ENCODE peak calls at places on chromosome 7, in ten cellular contexts. One of them, this sample, is unnamed.

GRCh38 chr7:82429408-82429807 is 14.2 kb downstream of the CACNA2D1 start:
- DNase-seq in stimulated activated CD4-positive, alpha-beta T cell treated with anti-CD3 and anti-CD28 coated beads, Interleukin-12 subunit alpha, Interleukin-12 subunit beta, amount 100 ng/mL, for 4 hours: no peak
- DNase-seq in neural crest cell: no peak
- DNase-seq in activated T-cell treated with anti-CD3 and anti-CD28 coated beads, Interleukin-2, amount 50 U/mL, for 72 hours: no peak
- DNase-seq in activated naive CD4-positive, alpha-beta T cell treated with Interleukin-2 at 50 U/mL for 16 hours: no peak
- DNase-seq in T-cell: no peak
- DNase-seq in NCI-H748 treated with DMSO at 0.1 percent for 48 hours: no peak
- DNase-seq in HuH-7: no peak
- DNase-seq in EH: no peak
- DNase-seq in DMS53: no peak
- DNase-seq in this sample: no peak

GRCh38 chr7:5586279-5586962 is 162.8 kb upstream of the TNRC18 start:
- DNase-seq in stimulated activated CD4-positive, alpha-beta T cell treated with anti-CD3 and anti-CD28 coated beads, Interleukin-12 subunit alpha, Interleukin-12 subunit beta, amount 100 ng/mL, for 4 hours: no peak
- DNase-seq in EH: no peak
- DNase-seq in NCI-H748 treated with DMSO at 0.1 percent for 48 hours: peak
- DNase-seq in T-cell: no peak
- DNase-seq in activated T-cell treated with anti-CD3 and anti-CD28 coated beads, Interleukin-2, amount 50 U/mL, for 72 hours: no peak
- DNase-seq in HuH-7: no peak
- DNase-seq in neural crest cell: no peak
- DNase-seq in DMS53: peak
- DNase-seq in activated naive CD4-positive, alpha-beta T cell treated with Interleukin-2 at 50 U/mL for 16 hours: no peak
- DNase-seq in this sample: no peak

GRCh38 chr7:80984619-80985018 is 65.8 kb upstream of the SEMA3C start:
- DNase-seq in activated T-cell treated with anti-CD3 and anti-CD28 coated beads, Interleukin-2, amount 50 U/mL, for 72 hours: no peak
- DNase-seq in neural crest cell: no peak
- DNase-seq in HuH-7: no peak
- DNase-seq in EH: no peak
- DNase-seq in NCI-H748 treated with DMSO at 0.1 percent for 48 hours: no peak
- DNase-seq in activated naive CD4-positive, alpha-beta T cell treated with Interleukin-2 at 50 U/mL for 16 hours: no peak
- DNase-seq in T-cell: no peak
- DNase-seq in DMS53: no peak
- DNase-seq in stimulated activated CD4-positive, alpha-beta T cell treated with anti-CD3 and anti-CD28 coated beads, Interleukin-12 subunit alpha, Interleukin-12 subunit beta, amount 100 ng/mL, for 4 hours: no peak
- DNase-seq in this sample: no peak

GRCh38 chr7:787332-788240 is 44.7 kb upstream of the SUN1 start:
- DNase-seq in NCI-H748 treated with DMSO at 0.1 percent for 48 hours: no peak
- DNase-seq in HuH-7: peak
- DNase-seq in stimulated activated CD4-positive, alpha-beta T cell treated with anti-CD3 and anti-CD28 coated beads, Interleukin-12 subunit alpha, Interleukin-12 subunit beta, amount 100 ng/mL, for 4 hours: no peak
- DNase-seq in neural crest cell: no peak
- DNase-seq in T-cell: no peak
- DNase-seq in activated naive CD4-positive, alpha-beta T cell treated with Interleukin-2 at 50 U/mL for 16 hours: no peak
- DNase-seq in activated T-cell treated with anti-CD3 and anti-CD28 coated beads, Interleukin-2, amount 50 U/mL, for 72 hours: no peak
- DNase-seq in DMS53: no peak
- DNase-seq in EH: no peak
- DNase-seq in this sample: no peak

GRCh38 chr7:124762611-124763143 is 2.9 kb downstream of the GPR37 start:
- DNase-seq in stimulated activated CD4-positive, alpha-beta T cell treated with anti-CD3 and anti-CD28 coated beads, Interleukin-12 subunit alpha, Interleukin-12 subunit beta, amount 100 ng/mL, for 4 hours: no peak
- DNase-seq in HuH-7: peak
- DNase-seq in NCI-H748 treated with DMSO at 0.1 percent for 48 hours: no peak
- DNase-seq in neural crest cell: no peak
- DNase-seq in activated naive CD4-positive, alpha-beta T cell treated with Interleukin-2 at 50 U/mL for 16 hours: no peak
- DNase-seq in activated T-cell treated with anti-CD3 and anti-CD28 coated beads, Interleukin-2, amount 50 U/mL, for 72 hours: no peak
- DNase-seq in T-cell: no peak
- DNase-seq in DMS53: peak
- DNase-seq in EH: no peak
- DNase-seq in this sample: no peak

GRCh38 chr7:47438411-47439029 is 143.4 kb downstream of the TNS3 start:
- DNase-seq in activated T-cell treated with anti-CD3 and anti-CD28 coated beads, Interleukin-2, amount 50 U/mL, for 72 hours: no peak
- DNase-seq in HuH-7: no peak
- DNase-seq in EH: no peak
- DNase-seq in NCI-H748 treated with DMSO at 0.1 percent for 48 hours: no peak
- DNase-seq in neural crest cell: no peak
- DNase-seq in DMS53: no peak
- DNase-seq in stimulated activated CD4-positive, alpha-beta T cell treated with anti-CD3 and anti-CD28 coated beads, Interleukin-12 subunit alpha, Interleukin-12 subunit beta, amount 100 ng/mL, for 4 hours: no peak
- DNase-seq in T-cell: no peak
- DNase-seq in activated naive CD4-positive, alpha-beta T cell treated with Interleukin-2 at 50 U/mL for 16 hours: no peak
- DNase-seq in this sample: no peak

GRCh38 chr7:39642896-39643295 is 19.5 kb downstream of the RALA start:
- DNase-seq in HuH-7: no peak
- DNase-seq in NCI-H748 treated with DMSO at 0.1 percent for 48 hours: no peak
- DNase-seq in EH: no peak
- DNase-seq in activated T-cell treated with anti-CD3 and anti-CD28 coated beads, Interleukin-2, amount 50 U/mL, for 72 hours: no peak
- DNase-seq in T-cell: no peak
- DNase-seq in neural crest cell: no peak
- DNase-seq in stimulated activated CD4-positive, alpha-beta T cell treated with anti-CD3 and anti-CD28 coated beads, Interleukin-12 subunit alpha, Interleukin-12 subunit beta, amount 100 ng/mL, for 4 hours: no peak
- DNase-seq in DMS53: no peak
- DNase-seq in activated naive CD4-positive, alpha-beta T cell treated with Interleukin-2 at 50 U/mL for 16 hours: no peak
- DNase-seq in this sample: no peak

GRCh38 chr7:6279341-6279740 is 6.9 kb upstream of the CYTH3 start:
- DNase-seq in activated T-cell treated with anti-CD3 and anti-CD28 coated beads, Interleukin-2, amount 50 U/mL, for 72 hours: no peak
- DNase-seq in EH: no peak
- DNase-seq in HuH-7: no peak
- DNase-seq in DMS53: no peak
- DNase-seq in neural crest cell: no peak
- DNase-seq in NCI-H748 treated with DMSO at 0.1 percent for 48 hours: no peak
- DNase-seq in stimulated activated CD4-positive, alpha-beta T cell treated with anti-CD3 and anti-CD28 coated beads, Interleukin-12 subunit alpha, Interleukin-12 subunit beta, amount 100 ng/mL, for 4 hours: no peak
- DNase-seq in T-cell: no peak
- DNase-seq in activated naive CD4-positive, alpha-beta T cell treated with Interleukin-2 at 50 U/mL for 16 hours: no peak
- DNase-seq in this sample: no peak

GRCh38 chr7:133115596-133115995 is 33.7 kb upstream of the CHCHD3 start:
- DNase-seq in DMS53: no peak
- DNase-seq in stimulated activated CD4-positive, alpha-beta T cell treated with anti-CD3 and anti-CD28 coated beads, Interleukin-12 subunit alpha, Interleukin-12 subunit beta, amount 100 ng/mL, for 4 hours: no peak
- DNase-seq in activated naive CD4-positive, alpha-beta T cell treated with Interleukin-2 at 50 U/mL for 16 hours: no peak
- DNase-seq in neural crest cell: no peak
- DNase-seq in HuH-7: no peak
- DNase-seq in T-cell: no peak
- DNase-seq in NCI-H748 treated with DMSO at 0.1 percent for 48 hours: no peak
- DNase-seq in EH: no peak
- DNase-seq in activated T-cell treated with anti-CD3 and anti-CD28 coated beads, Interleukin-2, amount 50 U/mL, for 72 hours: no peak
- DNase-seq in this sample: no peak

GRCh38 chr7:112045222-112045621 is 161.0 kb downstream of the DOCK4 start:
- DNase-seq in T-cell: no peak
- DNase-seq in EH: no peak
- DNase-seq in neural crest cell: no peak
- DNase-seq in activated T-cell treated with anti-CD3 and anti-CD28 coated beads, Interleukin-2, amount 50 U/mL, for 72 hours: no peak
- DNase-seq in NCI-H748 treated with DMSO at 0.1 percent for 48 hours: no peak
- DNase-seq in stimulated activated CD4-positive, alpha-beta T cell treated with anti-CD3 and anti-CD28 coated beads, Interleukin-12 subunit alpha, Interleukin-12 subunit beta, amount 100 ng/mL, for 4 hours: no peak
- DNase-seq in HuH-7: no peak
- DNase-seq in activated naive CD4-positive, alpha-beta T cell treated with Interleukin-2 at 50 U/mL for 16 hours: no peak
- DNase-seq in DMS53: no peak
- DNase-seq in this sample: no peak